ENCODE peak calls at places on chromosomes 11 and 22, in four cellular contexts. C is K562, N is H1, J is GM12878. Y is an unnamed sample.

GRCh38 chr11:16843307-16843706 is 104.9 kb downstream of the C11orf58 start:
- DNase-seq in C (peak), N (no peak), J (no peak), Y (peak)

GRCh38 chr11:93001812-93002211 is 32.4 kb downstream of the MTNR1B start:
- DNase-seq in C (no peak), N (no peak), J (no peak), Y (no peak)

GRCh38 chr22:38824587-38824986 is 19.2 kb downstream of the NPTXR start:
- DNase-seq in C (peak), N (peak), J (no peak), Y (peak)

GRCh38 chr22:22728382-22728781 is 84.0 kb downstream of the GGTLC2 start:
- DNase-seq in C (no peak), N (no peak), J (no peak), Y (no peak)

GRCh38 chr22:28978158-28978557 is 83.5 kb downstream of the C22orf31 start:
- DNase-seq in C (no peak), N (no peak), J (no peak), Y (no peak)

GRCh38 chr11:119739021-119739703 is 10.2 kb upstream of the NECTIN1 start:
- DNase-seq in C (no peak), N (no peak), J (no peak), Y (no peak)

GRCh38 chr22:20579273-20580120 is 72.1 kb downstream of the MED15 start:
- DNase-seq in C (no peak), N (no peak), J (no peak), Y (no peak)

GRCh38 chr22:17336061-17336460 is 33.2 kb upstream of the CECR2 start:
- DNase-seq in C (no peak), N (no peak), J (no peak), Y (no peak)

GRCh38 chr22:43038325-43038724 is 23.4 kb upstream of the PACSIN2 start:
- DNase-seq in C (peak), N (no peak), J (no peak), Y (no peak)

GRCh38 chr11:58647866-58648265 is 25.4 kb downstream of the CNTF start:
- DNase-seq in C (no peak), N (no peak), J (no peak), Y (no peak)

GRCh38 chr22:20509344-20510047 is 2.1 kb downstream of the MED15 start:
- DNase-seq in C (peak), N (no peak), J (no peak), Y (peak)

DNA sequence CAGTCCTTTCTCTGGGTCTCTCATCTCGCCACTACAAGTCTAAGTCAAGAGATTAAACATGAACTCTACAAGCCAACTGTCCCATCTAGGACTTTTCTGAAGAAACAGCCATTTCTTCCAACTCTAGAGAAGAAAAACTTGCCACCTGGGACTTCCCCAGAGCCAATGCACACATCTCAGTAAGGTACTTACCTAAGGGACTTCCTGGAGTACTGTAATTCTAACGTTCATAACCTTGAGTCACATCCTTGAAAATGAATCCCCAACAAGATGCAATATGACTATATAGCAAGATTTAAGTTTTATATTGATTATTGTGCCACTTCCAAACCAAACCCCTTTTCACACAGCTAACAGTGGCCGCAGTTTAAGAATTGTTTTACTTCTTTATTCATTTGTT is 11.9 kb upstream of the ISX start:
- DNase-seq in C (no peak), N (no peak), J (no peak), Y (no peak)
- TF ChIP-seq RFX5 in C (no peak), N (no peak), J (no peak), Y (no peak)

GRCh38 chr22:46481386-46481785 is 56.0 kb downstream of the CELSR1 start:
- DNase-seq in C (no peak), N (no peak), J (no peak), Y (no peak)
- TF ChIP-seq ATF2 in C (no peak), N (no peak), J (no peak), Y (no peak)

DNA sequence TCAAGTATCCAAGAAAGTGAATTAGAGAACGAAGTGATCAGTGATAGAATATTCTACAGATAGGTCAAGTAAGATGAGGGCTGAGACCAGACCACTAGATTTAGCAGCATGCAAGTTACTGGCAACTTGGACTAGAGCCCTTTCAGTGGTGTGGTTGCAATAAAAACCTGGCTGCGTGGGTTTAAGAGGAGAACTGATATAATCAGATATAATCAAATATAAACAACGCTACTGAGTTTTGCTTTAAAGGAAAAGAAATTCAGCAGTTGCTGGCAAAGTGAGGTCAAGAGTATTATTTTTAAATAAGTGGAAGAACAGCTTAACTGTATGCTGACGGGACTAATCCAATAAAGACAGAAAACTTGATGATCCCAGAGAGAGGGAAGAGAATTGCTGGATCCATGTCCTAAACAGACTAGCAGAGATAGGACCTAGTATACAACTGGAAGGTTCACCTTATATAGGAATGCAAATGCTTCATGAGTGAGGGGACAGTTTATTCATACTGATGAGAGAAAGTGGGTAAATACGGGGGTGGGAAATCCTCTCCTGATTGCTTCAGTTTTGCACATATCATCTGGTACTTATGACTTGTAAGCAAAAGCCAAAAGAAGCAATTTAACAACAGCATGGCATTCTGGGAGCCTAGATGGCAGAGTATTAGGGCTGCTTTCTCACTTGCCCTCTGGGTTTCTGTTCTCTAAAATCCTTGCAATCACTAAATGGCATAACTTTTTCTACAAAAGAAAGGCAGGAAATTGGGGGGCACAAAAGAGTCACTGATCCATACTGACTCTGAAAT is 146.2 kb downstream of the RBFOX2 start:
- DNase-seq in C (no peak), N (no peak), J (no peak), Y (no peak)
- TF ChIP-seq RFX5 in C (no peak), N (no peak), J (no peak), Y (no peak)

DNA sequence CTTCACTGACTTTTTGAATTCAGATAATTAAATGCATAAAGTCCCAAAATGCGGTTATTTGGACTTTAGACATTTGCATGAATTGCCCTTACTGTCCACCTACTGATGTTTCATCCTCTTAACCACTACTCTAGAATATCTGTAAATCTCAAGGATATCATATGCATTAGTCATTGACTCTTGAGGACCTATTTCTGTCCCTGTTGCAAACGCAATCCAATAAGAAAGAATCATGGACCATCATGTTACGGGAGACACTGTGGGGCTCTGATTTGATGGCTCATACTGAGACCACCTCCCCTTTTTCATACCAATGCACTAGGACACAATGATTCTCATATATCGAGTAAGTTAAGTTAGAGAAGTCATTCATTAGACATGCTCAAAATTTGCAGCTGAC is 14.3 kb downstream of the POU2AF2 start:
- DNase-seq in C (no peak), N (no peak), J (no peak), Y (no peak)
- TF ChIP-seq ATF2 in C (no peak), N (no peak), J (no peak), Y (no peak)

GRCh38 chr11:134468796-134469195 is 56.8 kb upstream of the B3GAT1 start:
- DNase-seq in C (no peak), N (no peak), J (no peak), Y (no peak)

GRCh38 chr11:134471341-134472187 is 59.5 kb upstream of the B3GAT1 start:
- DNase-seq in C (no peak), N (no peak), J (no peak), Y (no peak)

GRCh38 chr11:134468081-134468668 is 56.1 kb upstream of the B3GAT1 start:
- DNase-seq in C (no peak), N (no peak), J (no peak), Y (no peak)

GRCh38 chr11:134470238-134470637 is 58.2 kb upstream of the B3GAT1 start:
- DNase-seq in C (no peak), N (no peak), J (no peak), Y (no peak)

GRCh38 chr11:134469627-134470026 is 57.6 kb upstream of the B3GAT1 start:
- DNase-seq in C (peak), N (no peak), J (no peak), Y (no peak)
- TF ChIP-seq RFX5 in C (no peak), N (no peak), J (no peak), Y (no peak)

DNA sequence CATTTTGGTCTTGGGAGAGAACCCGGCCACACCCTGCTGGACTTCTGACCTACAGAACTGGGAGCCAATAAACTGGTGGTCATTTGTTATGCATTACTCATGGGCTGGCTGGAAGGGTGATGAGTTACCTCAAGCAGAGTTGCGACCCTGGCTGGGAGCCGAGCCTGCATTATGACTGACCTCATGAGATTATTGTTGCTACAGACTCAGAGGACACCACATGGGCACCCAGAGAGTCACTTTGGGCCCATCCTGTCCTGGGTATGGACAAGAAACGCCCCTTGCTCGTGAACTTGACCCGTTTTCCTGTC is 531.7 kb downstream of the TBC1D22A start:
- DNase-seq in C (no peak), N (no peak), J (no peak), Y (no peak)
- TF ChIP-seq ATF2 in C (no peak), N (no peak), J (no peak), Y (no peak)

DNA sequence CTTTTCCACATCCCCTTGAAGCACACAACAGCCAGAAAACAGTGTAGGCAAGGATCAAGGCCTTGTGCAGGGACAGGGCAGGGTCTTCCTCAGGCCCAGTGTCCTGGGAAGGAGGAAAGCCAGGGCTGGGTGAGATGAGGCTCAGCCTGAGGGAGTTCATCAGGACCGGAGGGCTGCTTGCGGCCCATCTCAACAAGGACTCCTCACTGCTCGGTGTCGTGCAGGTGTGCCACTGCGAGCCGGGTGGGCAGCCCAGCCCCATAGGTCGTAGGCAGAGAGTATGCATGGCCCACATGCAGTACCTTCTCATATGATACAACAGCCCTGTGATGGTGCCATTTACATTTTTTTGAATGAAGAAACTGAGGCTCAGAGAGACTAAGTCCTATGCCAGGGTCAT is 12.9 kb downstream of the SHISA8 start:
- DNase-seq in C (no peak), N (no peak), J (no peak), Y (no peak)
- TF ChIP-seq RFX5 in C (no peak), N (no peak), J (no peak), Y (no peak)

DNA sequence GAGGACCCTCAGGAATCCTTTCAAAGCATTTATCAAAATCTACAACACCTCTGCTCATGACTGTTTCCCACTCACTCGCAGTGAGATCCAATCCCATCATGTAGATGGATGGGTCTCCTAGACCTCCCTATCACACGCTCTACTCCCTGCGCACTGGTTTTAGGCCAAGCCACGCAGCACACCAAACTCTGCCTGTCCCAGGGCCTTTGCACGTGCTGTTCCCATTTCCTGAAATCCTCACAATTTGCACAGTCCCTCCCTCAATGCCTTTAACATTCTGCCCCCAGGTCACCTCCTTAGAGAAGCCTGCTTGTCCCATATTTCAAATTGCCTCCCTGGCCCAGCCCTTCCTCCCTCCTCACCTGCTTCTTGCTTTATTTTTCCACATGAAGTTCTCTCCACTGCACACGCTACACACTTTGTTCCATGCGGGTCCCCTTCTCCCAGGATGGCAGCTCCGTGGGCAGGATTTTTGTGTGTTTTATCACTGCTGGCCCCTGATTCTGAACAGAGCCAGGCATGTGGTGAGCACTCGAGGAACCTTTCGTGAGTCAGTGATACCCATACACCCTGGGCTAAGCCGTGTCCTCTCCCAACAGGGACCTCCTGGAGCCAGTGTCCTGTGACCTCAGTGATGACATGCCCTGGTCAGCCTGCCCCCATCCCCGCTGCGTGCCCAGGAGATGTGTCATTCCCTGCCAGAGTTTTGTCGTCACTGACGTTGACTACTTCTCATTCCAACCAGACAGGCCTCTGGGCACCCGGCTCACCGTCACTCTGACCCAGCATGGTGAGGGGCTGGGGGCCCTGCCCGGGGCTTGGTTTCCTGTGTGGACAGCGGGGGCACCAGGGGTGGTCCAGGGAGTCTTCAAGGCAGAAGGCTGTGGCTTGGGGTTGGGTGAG is 12.2 kb downstream of the CSF2RB start:
- DNase-seq in C (no peak), N (no peak), J (no peak), Y (no peak)
- TF ChIP-seq ATF2 in C (no peak), N (no peak), J (no peak), Y (no peak)

DNA sequence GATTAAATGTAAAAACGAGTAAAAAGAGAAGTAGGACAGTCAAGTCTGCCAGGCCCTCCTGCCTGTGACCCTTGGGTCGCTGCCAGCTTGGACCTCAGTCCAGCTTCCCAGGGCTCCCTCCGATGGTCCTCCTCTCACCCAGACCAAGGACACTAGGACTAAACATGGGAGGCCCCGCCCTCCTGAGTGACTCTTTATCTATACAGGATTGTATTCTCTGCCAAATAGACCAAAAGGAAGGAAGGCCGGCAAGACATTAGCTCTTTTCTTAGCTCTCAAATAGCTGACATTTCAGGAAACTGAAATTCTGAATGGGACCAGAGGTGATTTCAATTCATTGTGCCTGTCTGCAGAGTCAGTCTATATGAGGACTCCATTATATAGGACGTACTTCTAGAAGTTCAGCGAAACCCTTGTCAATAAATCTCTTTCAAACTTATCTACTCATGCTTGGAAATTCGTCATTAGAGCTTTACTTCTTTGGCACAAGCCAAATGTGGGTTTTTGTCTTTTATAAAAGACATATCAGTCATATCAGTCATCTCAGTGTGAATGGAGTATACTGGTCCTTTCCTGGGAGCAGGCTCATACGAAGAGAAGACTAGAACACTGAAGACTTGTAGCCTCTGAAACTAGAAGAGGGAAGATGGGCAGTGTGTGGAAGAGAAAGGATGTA is 28.5 kb downstream of the ADORA2A start:
- DNase-seq in C (no peak), N (no peak), J (no peak), Y (peak)
- TF ChIP-seq RFX5 in C (no peak), N (no peak), J (no peak), Y (no peak)

GRCh38 chr11:130725417-130726233 is 190.7 kb downstream of the SNX19 start:
- DNase-seq in C (no peak), N (no peak), J (no peak), Y (no peak)
- TF ChIP-seq ATF2 in C (no peak), N (no peak), J (no peak), Y (no peak)

Y was measured in HepG2.